ENCODE peak calls at places on chromosomes 2 and 18, in ten cellular contexts. S is IMR-90; A is RWPE2; K is T-cell; E is gastroesophageal sphincter; J is lower lobe of right lung; R is HCT116; I is heart left ventricle; V is naive thymus-derived CD4-positive, alpha-beta T cell; N is CD8-positive, alpha-beta T cell. T is an unnamed sample.

GRCh38 chr2:54099834-54100595 is 15.4 kb upstream of the ACYP2 start:
- ATAC-seq in R (no peak), J (no peak), I (no peak), V (no peak), E (no peak), A (no peak), N (no peak), S (no peak), K (no peak), T (no peak)

GRCh38 chr2:129744141-129744540 is 235.3 kb upstream of the RAB6C start:
- ATAC-seq in S (no peak), A (no peak), E (no peak), R (no peak), V (no peak), J (no peak), I (no peak), K (no peak), N (no peak), T (no peak)

GRCh38 chr2:63850650-63851049 is 9.0 kb downstream of the UGP2 start:
- ATAC-seq in R (no peak), S (no peak), J (no peak), V (peak), N (peak), I (peak), K (peak), A (no peak), E (no peak), T (no peak)

GRCh38 chr2:111140815-111141214 is 20.1 kb downstream of the BCL2L11 start:
- ATAC-seq in E (no peak), R (no peak), I (no peak), S (no peak), V (no peak), N (no peak), K (no peak), J (no peak), A (no peak), T (no peak)

GRCh38 chr18:38619129-38619528 is 1053.5 kb upstream of the CELF4 start:
- ATAC-seq in E (no peak), A (no peak), N (no peak), I (no peak), J (no peak), K (no peak), R (no peak), S (no peak), V (no peak), T (no peak)

GRCh38 chr2:2012505-2012904 is 268.2 kb upstream of the PXDN start:
- ATAC-seq in E (no peak), R (no peak), V (no peak), S (no peak), N (no peak), A (no peak), J (no peak), K (no peak), I (peak), T (no peak)

GRCh38 chr2:106117882-106118684 is 76.0 kb downstream of the UXS1 start:
- ATAC-seq in A (peak), J (no peak), I (peak), V (no peak), S (no peak), E (no peak), K (no peak), N (no peak), R (peak), T (no peak)

GRCh38 chr2:181281206-181281832 is 175.9 kb upstream of the ITGA4 start:
- ATAC-seq in N (peak), A (no peak), K (peak), R (no peak), S (no peak), J (no peak), I (no peak), E (no peak), V (peak), T (no peak)

GRCh38 chr2:38406597-38407110 is 29.6 kb upstream of the ATL2 start:
- ATAC-seq in R (no peak), I (peak), S (no peak), A (no peak), E (no peak), J (peak), V (no peak), N (no peak), K (no peak), T (no peak)

GRCh38 chr2:40087434-40087833 is 308.4 kb upstream of the THUMPD2 start:
- ATAC-seq in J (peak), S (no peak), V (no peak), N (no peak), I (peak), R (no peak), K (no peak), A (no peak), E (no peak), T (no peak)

GRCh38 chr18:8367217-8367988 is 241.8 kb upstream of the RAB12 start:
- ATAC-seq in E (no peak), R (peak), V (peak), K (peak), I (peak), A (peak), J (peak), N (no peak), S (peak), T (peak)

GRCh38 chr2:238180554-238180953 is 21.8 kb downstream of the ERFE start:
- ATAC-seq in E (no peak), R (no peak), A (no peak), J (no peak), K (no peak), S (no peak), I (no peak), N (no peak), V (no peak), T (no peak)

GRCh38 chr2:172339431-172340010 is 87.9 kb upstream of the ITGA6 start:
- ATAC-seq in V (peak), I (no peak), E (no peak), N (peak), A (peak), S (peak), J (peak), R (no peak), K (peak), T (peak)

GRCh38 chr2:235860846-235861245 is 307.3 kb downstream of the GBX2 start:
- ATAC-seq in J (no peak), R (no peak), N (no peak), V (no peak), K (no peak), I (no peak), A (no peak), S (no peak), E (no peak), T (no peak)

GRCh38 chr2:21007129-21008013 is 36.5 kb downstream of the APOB start:
- ATAC-seq in I (no peak), R (no peak), N (no peak), S (no peak), E (no peak), A (no peak), V (no peak), J (no peak), K (no peak), T (no peak)

GRCh38 chr2:194452504-194452903 is 1204.5 kb upstream of the SLC39A10 start:
- ATAC-seq in S (no peak), V (no peak), A (no peak), N (no peak), I (no peak), R (no peak), E (no peak), J (no peak), K (no peak), T (no peak)

GRCh38 chr2:68732533-68732932 is 2.1 kb upstream of the ARHGAP25 start:
- ATAC-seq in R (no peak), N (no peak), K (no peak), V (no peak), S (no peak), A (no peak), E (peak), J (peak), I (peak), T (no peak)

GRCh38 chr2:147125145-147125544 is 719.7 kb upstream of the ACVR2A start:
- ATAC-seq in J (no peak), R (no peak), K (no peak), I (no peak), A (no peak), V (no peak), S (no peak), E (no peak), N (no peak), T (no peak)

GRCh38 chr2:188765522-188765921 is 208.7 kb upstream of the COL3A1 start:
- ATAC-seq in A (peak), V (no peak), I (no peak), E (no peak), J (no peak), N (no peak), R (peak), K (no peak), S (no peak), T (peak)

GRCh38 chr2:20113986-20114938 is 62.8 kb upstream of the LAPTM4A start:
- ATAC-seq in R (peak), V (no peak), E (peak), J (no peak), K (no peak), A (peak), N (no peak), S (no peak), I (peak), T (no peak)

T was measured in SK-N-SH treated with all-trans-retinoic acid at 6 μM for 48 hours.